ENCODE peak calls at places on chromosome 9, in four cellular contexts. One of them, this sample, is unnamed.

GRCh38 chr9:115008536-115008935 is 78.1 kb upstream of the TNFSF8 start:
- DNase-seq in stimulated activated CD4-positive, alpha-beta T cell treated with anti-CD3 and anti-CD28 coated beads, Interleukin-4, amount 100 ng/mL, for 4 hours: no peak
- DNase-seq in aorta: peak
- DNase-seq in EL: peak
- DNase-seq in this sample: peak

GRCh38 chr9:108934323-108934885 is at the start of gene ABITRAM:
- DNase-seq in stimulated activated CD4-positive, alpha-beta T cell treated with anti-CD3 and anti-CD28 coated beads, Interleukin-4, amount 100 ng/mL, for 4 hours: peak
- DNase-seq in aorta: peak
- DNase-seq in EL: peak
- DNase-seq in this sample: peak

GRCh38 chr9:110115341-110115820 is 92.6 kb downstream of the C9orf152 start:
- DNase-seq in stimulated activated CD4-positive, alpha-beta T cell treated with anti-CD3 and anti-CD28 coated beads, Interleukin-4, amount 100 ng/mL, for 4 hours: no peak
- DNase-seq in aorta: no peak
- DNase-seq in EL: peak
- DNase-seq in this sample: peak

GRCh38 chr9:22483528-22484060 is 37.0 kb downstream of the DMRTA1 start:
- DNase-seq in stimulated activated CD4-positive, alpha-beta T cell treated with anti-CD3 and anti-CD28 coated beads, Interleukin-4, amount 100 ng/mL, for 4 hours: no peak
- DNase-seq in aorta: no peak
- DNase-seq in EL: no peak
- DNase-seq in this sample: no peak

GRCh38 chr9:135792268-135793128 is 90.5 kb downstream of the KCNT1 start:
- DNase-seq in stimulated activated CD4-positive, alpha-beta T cell treated with anti-CD3 and anti-CD28 coated beads, Interleukin-4, amount 100 ng/mL, for 4 hours: no peak
- DNase-seq in aorta: no peak
- DNase-seq in EL: no peak
- DNase-seq in this sample: no peak

GRCh38 chr9:125747765-125748510 is 765 bp downstream of the PBX3 start:
- DNase-seq in stimulated activated CD4-positive, alpha-beta T cell treated with anti-CD3 and anti-CD28 coated beads, Interleukin-4, amount 100 ng/mL, for 4 hours: peak
- DNase-seq in aorta: peak
- DNase-seq in EL: peak
- DNase-seq in this sample: peak

GRCh38 chr9:73810585-73811215 is 659.0 kb downstream of the ANXA1 start:
- DNase-seq in stimulated activated CD4-positive, alpha-beta T cell treated with anti-CD3 and anti-CD28 coated beads, Interleukin-4, amount 100 ng/mL, for 4 hours: no peak
- DNase-seq in aorta: no peak
- DNase-seq in EL: no peak
- DNase-seq in this sample: no peak

GRCh38 chr9:84940294-84940693 is 270.8 kb downstream of the NTRK2 start:
- DNase-seq in stimulated activated CD4-positive, alpha-beta T cell treated with anti-CD3 and anti-CD28 coated beads, Interleukin-4, amount 100 ng/mL, for 4 hours: no peak
- DNase-seq in aorta: no peak
- DNase-seq in EL: peak
- DNase-seq in this sample: no peak

GRCh38 chr9:135586601-135587109 is 25.1 kb downstream of the PAEP start:
- DNase-seq in stimulated activated CD4-positive, alpha-beta T cell treated with anti-CD3 and anti-CD28 coated beads, Interleukin-4, amount 100 ng/mL, for 4 hours: no peak
- DNase-seq in aorta: peak
- DNase-seq in EL: no peak
- DNase-seq in this sample: no peak

GRCh38 chr9:29556746-29557145 is 1983.5 kb upstream of the C9orf72 start:
- DNase-seq in stimulated activated CD4-positive, alpha-beta T cell treated with anti-CD3 and anti-CD28 coated beads, Interleukin-4, amount 100 ng/mL, for 4 hours: no peak
- DNase-seq in aorta: no peak
- DNase-seq in EL: no peak
- DNase-seq in this sample: no peak

GRCh38 chr9:131739988-131740648 is at the start of gene RAPGEF1:
- DNase-seq in stimulated activated CD4-positive, alpha-beta T cell treated with anti-CD3 and anti-CD28 coated beads, Interleukin-4, amount 100 ng/mL, for 4 hours: peak
- DNase-seq in aorta: peak
- DNase-seq in EL: peak
- DNase-seq in this sample: peak

GRCh38 chr9:20551236-20551635 is 71.1 kb downstream of the MLLT3 start:
- DNase-seq in stimulated activated CD4-positive, alpha-beta T cell treated with anti-CD3 and anti-CD28 coated beads, Interleukin-4, amount 100 ng/mL, for 4 hours: no peak
- DNase-seq in aorta: no peak
- DNase-seq in EL: peak
- DNase-seq in this sample: no peak

GRCh38 chr9:114906922-114907571 is 23.3 kb downstream of the TNFSF8 start:
- DNase-seq in stimulated activated CD4-positive, alpha-beta T cell treated with anti-CD3 and anti-CD28 coated beads, Interleukin-4, amount 100 ng/mL, for 4 hours: no peak
- DNase-seq in aorta: no peak
- DNase-seq in EL: peak
- DNase-seq in this sample: peak

GRCh38 chr9:70205366-70206020 is 53.3 kb upstream of the SMC5 start:
- DNase-seq in stimulated activated CD4-positive, alpha-beta T cell treated with anti-CD3 and anti-CD28 coated beads, Interleukin-4, amount 100 ng/mL, for 4 hours: no peak
- DNase-seq in aorta: no peak
- DNase-seq in EL: no peak
- DNase-seq in this sample: no peak

GRCh38 chr9:16871358-16872151 is 1.1 kb upstream of the BNC2 start:
- DNase-seq in stimulated activated CD4-positive, alpha-beta T cell treated with anti-CD3 and anti-CD28 coated beads, Interleukin-4, amount 100 ng/mL, for 4 hours: no peak
- DNase-seq in aorta: peak
- DNase-seq in EL: peak
- DNase-seq in this sample: peak

GRCh38 chr9:93258818-93259489 is 75.0 kb downstream of the WNK2 start:
- DNase-seq in stimulated activated CD4-positive, alpha-beta T cell treated with anti-CD3 and anti-CD28 coated beads, Interleukin-4, amount 100 ng/mL, for 4 hours: no peak
- DNase-seq in aorta: peak
- DNase-seq in EL: no peak
- DNase-seq in this sample: no peak

GRCh38 chr9:129054163-129054851 is 17.9 kb downstream of the MIGA2 start:
- DNase-seq in stimulated activated CD4-positive, alpha-beta T cell treated with anti-CD3 and anti-CD28 coated beads, Interleukin-4, amount 100 ng/mL, for 4 hours: no peak
- DNase-seq in aorta: no peak
- DNase-seq in EL: no peak
- DNase-seq in this sample: no peak

GRCh38 chr9:132167192-132167591 is 5.3 kb downstream of the NTNG2 start:
- DNase-seq in stimulated activated CD4-positive, alpha-beta T cell treated with anti-CD3 and anti-CD28 coated beads, Interleukin-4, amount 100 ng/mL, for 4 hours: no peak
- DNase-seq in aorta: no peak
- DNase-seq in EL: no peak
- DNase-seq in this sample: no peak

GRCh38 chr9:131270171-131271015 is 5.9 kb downstream of the FAM78A start:
- DNase-seq in stimulated activated CD4-positive, alpha-beta T cell treated with anti-CD3 and anti-CD28 coated beads, Interleukin-4, amount 100 ng/mL, for 4 hours: peak
- DNase-seq in aorta: peak
- DNase-seq in EL: no peak
- DNase-seq in this sample: no peak

GRCh38 chr9:127229691-127230417 is 34.7 kb upstream of the GARNL3 start:
- DNase-seq in stimulated activated CD4-positive, alpha-beta T cell treated with anti-CD3 and anti-CD28 coated beads, Interleukin-4, amount 100 ng/mL, for 4 hours: no peak
- DNase-seq in aorta: no peak
- DNase-seq in EL: no peak
- DNase-seq in this sample: no peak